ENCODE peak calls at places on chromosomes 3 and 15, in six cellular contexts. W, E, F, I, L and P are unnamed samples.

GRCh38 chr15:61003683-61004299 is 225.3 kb downstream of the RORA start:
- DNase-seq in W (no peak), E (peak; percentile 38), F (no peak), I (no peak), L (no peak), P (no peak)

GRCh38 chr3:195035345-195036202 is 235.4 kb downstream of the XXYLT1 start:
- DNase-seq in W (no peak), E (no peak), F (no peak), I (no peak), L (no peak), P (no peak)

GRCh38 chr3:171743327-171744054 is 66.8 kb downstream of the PLD1 start:
- DNase-seq in W (no peak), E (no peak), F (no peak), I (no peak), L (no peak), P (no peak)

GRCh38 chr15:31840849-31841476 is 189.4 kb upstream of the CHRNA7 start:
- DNase-seq in W (no peak), E (no peak), F (no peak), I (no peak), L (no peak), P (no peak)

GRCh38 chr15:82810061-82810862 is 834 bp downstream of the WHAMM start:
- DNase-seq in W (peak; percentile 88), E (peak; percentile 42), F (no peak), I (peak; percentile 69), L (peak; percentile 31), P (no peak)

GRCh38 chr15:59420986-59421618 is 16.9 kb upstream of the FAM81A start:
- DNase-seq in W (no peak), E (no peak), F (no peak), I (peak; percentile 64), L (no peak), P (no peak)

GRCh38 chr3:71160800-71161546 is 422.6 kb downstream of the FOXP1 start:
- DNase-seq in W (no peak), E (no peak), F (no peak), I (peak; percentile 56), L (no peak), P (no peak)

GRCh38 chr15:80208758-80209734 is 43.0 kb downstream of the CTXND1 start:
- DNase-seq in W (no peak), E (no peak), F (no peak), I (no peak), L (no peak), P (no peak)

GRCh38 chr3:162517110-162517509 is 1020.5 kb downstream of the OTOL1 start:
- DNase-seq in W (no peak), E (no peak), F (no peak), I (peak; percentile 38), L (no peak), P (no peak)

GRCh38 chr3:116059421-116060096 is 385.7 kb downstream of the LSAMP start:
- DNase-seq in W (no peak), E (no peak), F (no peak), I (peak; percentile 74), L (no peak), P (no peak)

GRCh38 chr15:68812596-68813548 is 7.8 kb downstream of the ANP32A start:
- DNase-seq in W (no peak), E (no peak), F (no peak), I (peak; percentile 18), L (no peak), P (no peak)

GRCh38 chr3:189914799-189915198 is 205.9 kb downstream of the P3H2 start:
- DNase-seq in W (no peak), E (no peak), F (no peak), I (peak; percentile 91), L (no peak), P (no peak)

GRCh38 chr15:69666921-69667811 is 214.5 kb downstream of the RPLP1 start:
- DNase-seq in W (peak; percentile 77), E (no peak), F (no peak), I (no peak), L (no peak), P (no peak)

GRCh38 chr3:128489860-128490649 is 2.9 kb downstream of the GATA2 start:
- DNase-seq in W (peak; percentile 82), E (no peak), F (no peak), I (no peak), L (peak; percentile 32), P (peak; percentile 49)

GRCh38 chr3:55604414-55604813 is 117.3 kb upstream of the WNT5A start:
- DNase-seq in W (no peak), E (no peak), F (no peak), I (no peak), L (no peak), P (no peak)

GRCh38 chr15:77025471-77025901 is 30.6 kb downstream of the PSTPIP1 start:
- DNase-seq in W (peak; percentile 45), E (no peak), F (no peak), I (no peak), L (no peak), P (no peak)

GRCh38 chr3:25472153-25472552 is 44.1 kb downstream of the RARB start:
- DNase-seq in W (no peak), E (no peak), F (no peak), I (no peak), L (no peak), P (no peak)

GRCh38 chr3:59422312-59422711 is 372.5 kb upstream of the CFAP20DC start:
- DNase-seq in W (no peak), E (no peak), F (no peak), I (peak; percentile 45), L (no peak), P (no peak)

GRCh38 chr15:67550522-67550921 is 8.0 kb downstream of the MAP2K5 start:
- DNase-seq in W (no peak), E (no peak), F (no peak), I (no peak), L (no peak), P (no peak)

GRCh38 chr15:50312636-50313035 is 42.4 kb downstream of the GABPB1 start:
- DNase-seq in W (no peak), E (no peak), F (no peak), I (no peak), L (no peak), P (no peak)

GRCh38 chr3:12288466-12289129 is at the start of gene PPARG:
- DNase-seq in W (peak; percentile 83), E (peak; percentile 33), F (no peak), I (peak; percentile 66), L (no peak), P (peak; percentile 10)

GRCh38 chr3:186782542-186783069 is 771 bp upstream of the EIF4A2 start:
- DNase-seq in W (no peak), E (no peak), F (no peak), I (no peak), L (peak; percentile 92), P (no peak)

GRCh38 chr3:182969277-182969676 is 11.1 kb downstream of the DCUN1D1 start:
- DNase-seq in W (no peak), E (no peak), F (no peak), I (peak; percentile 46), L (no peak), P (no peak)

GRCh38 chr3:47162695-47163022 is 1.3 kb downstream of the SETD2 start:
- DNase-seq in W (no peak), E (no peak), F (no peak), I (peak; percentile 22), L (no peak), P (no peak)

GRCh38 chr3:31895471-31895870 is 85.6 kb downstream of the OSBPL10 start:
- DNase-seq in W (no peak), E (no peak), F (no peak), I (no peak), L (no peak), P (no peak)

GRCh38 chr3:106333911-106334618 is 465.3 kb upstream of the CBLB start:
- DNase-seq in W (no peak), E (no peak), F (no peak), I (peak; percentile 68), L (no peak), P (no peak)

GRCh38 chr3:114308830-114309229 is 15.0 kb downstream of the TIGIT start:
- DNase-seq in W (no peak), E (no peak), F (no peak), I (no peak), L (no peak), P (no peak)

GRCh38 chr15:100726426-100727190 is 124.2 kb downstream of the ASB7 start:
- DNase-seq in W (no peak), E (no peak), F (no peak), I (peak; percentile 28), L (no peak), P (no peak)

GRCh38 chr3:184778426-184779332 is 33.3 kb upstream of the VPS8 start:
- DNase-seq in W (no peak), E (no peak), F (no peak), I (no peak), L (no peak), P (no peak)

GRCh38 chr15:94230886-94231727 is at the start of gene MCTP2:
- DNase-seq in W (peak; percentile 98), E (peak; percentile 47), F (peak; percentile 53), I (peak; percentile 56), L (peak; percentile 10), P (peak; percentile 38)

GRCh38 chr15:88653200-88654064 is 14.6 kb downstream of the ISG20 start:
- DNase-seq in W (no peak), E (no peak), F (no peak), I (no peak), L (no peak), P (no peak)

GRCh38 chr3:171497546-171497945 is 37.3 kb upstream of the TNIK start:
- DNase-seq in W (no peak), E (no peak), F (no peak), I (no peak), L (no peak), P (no peak)

GRCh38 chr15:100704281-100705055 is 102.1 kb downstream of the ASB7 start:
- DNase-seq in W (no peak), E (no peak), F (no peak), I (peak; percentile 48), L (no peak), P (no peak)

GRCh38 chr3:188529228-188529627 is 375.3 kb downstream of the LPP start:
- DNase-seq in W (no peak), E (no peak), F (no peak), I (peak; percentile 37), L (no peak), P (no peak)

GRCh38 chr3:59546522-59546921 is 496.7 kb upstream of the CFAP20DC start:
- DNase-seq in W (no peak), E (no peak), F (no peak), I (no peak), L (no peak), P (no peak)

GRCh38 chr3:52684184-52684583 is 1.5 kb downstream of the PBRM1 start:
- DNase-seq in W (no peak), E (no peak), F (no peak), I (no peak), L (no peak), P (no peak)

GRCh38 chr3:130425484-130425883 is 80.0 kb downstream of the COL6A5 start:
- DNase-seq in W (no peak), E (no peak), F (no peak), I (no peak), L (no peak), P (no peak)

GRCh38 chr3:10933958-10934481 is 58.5 kb upstream of the SLC6A1 start:
- DNase-seq in W (no peak), E (no peak), F (no peak), I (peak; percentile 15), L (no peak), P (no peak)